ENCODE peak calls at places on chromosomes 6 and 20, in seven cellular contexts. S, Q, E, N, J, A and V are unnamed samples.

GRCh38 chr6:28212510-28213212 is 12.4 kb upstream of the ZSCAN9 start:
- DNase-seq in S (no peak), Q (peak), E (no peak), N (peak), J (peak), A (peak), V (peak)

GRCh38 chr6:44058617-44059358 is 68.5 kb downstream of the MRPL14 start:
- DNase-seq in S (no peak), Q (no peak), E (no peak), N (peak), J (peak), A (peak), V (peak)

GRCh38 chr6:111620168-111620567 is 14.5 kb upstream of the TRAF3IP2 start:
- DNase-seq in S (no peak), Q (no peak), E (no peak), N (no peak), J (no peak), A (no peak), V (no peak)

GRCh38 chr6:32413427-32414047 is 6.6 kb upstream of the BTNL2 start:
- DNase-seq in S (peak), Q (peak), E (peak), N (peak), J (peak), A (peak), V (peak)

GRCh38 chr6:145761584-145761983 is 26.3 kb upstream of the EPM2A start:
- DNase-seq in S (no peak), Q (peak), E (no peak), N (no peak), J (no peak), A (peak), V (no peak)

GRCh38 chr6:51410453-51410852 is 591.8 kb downstream of the TFAP2B start:
- DNase-seq in S (no peak), Q (no peak), E (no peak), N (no peak), J (no peak), A (no peak), V (no peak)

GRCh38 chr20:31260326-31260932 is 3.0 kb downstream of the DEFB115 start:
- DNase-seq in S (no peak), Q (peak), E (no peak), N (no peak), J (no peak), A (no peak), V (no peak)

GRCh38 chr6:139881728-139882211 is 507.3 kb upstream of the CITED2 start:
- DNase-seq in S (no peak), Q (peak), E (peak), N (peak), J (peak), A (peak), V (peak)

GRCh38 chr6:142355481-142356174 is 53.8 kb downstream of the ADGRG6 start:
- DNase-seq in S (no peak), Q (no peak), E (no peak), N (no peak), J (peak), A (no peak), V (no peak)

GRCh38 chr6:19557191-19557590 is 280.0 kb upstream of the ID4 start:
- DNase-seq in S (no peak), Q (no peak), E (no peak), N (no peak), J (no peak), A (no peak), V (no peak)

GRCh38 chr20:5041433-5041832 is 40.1 kb upstream of the SLC23A2 start:
- DNase-seq in S (no peak), Q (no peak), E (no peak), N (no peak), J (no peak), A (no peak), V (no peak)

GRCh38 chr6:142856857-142857608 is 87.9 kb downstream of the HIVEP2 start:
- DNase-seq in S (no peak), Q (peak), E (no peak), N (no peak), J (peak), A (no peak), V (no peak)

GRCh38 chr6:166314454-166314853 is 6.3 kb upstream of the PRR18 start:
- DNase-seq in S (no peak), Q (no peak), E (no peak), N (no peak), J (no peak), A (no peak), V (no peak)

GRCh38 chr6:81751388-81752083 is 945 bp downstream of the TENT5A start:
- DNase-seq in S (no peak), Q (no peak), E (peak), N (peak), J (peak), A (peak), V (peak)

GRCh38 chr6:126181173-126181741 is 158.7 kb upstream of the CENPW start:
- DNase-seq in S (no peak), Q (no peak), E (no peak), N (no peak), J (no peak), A (no peak), V (no peak)

GRCh38 chr20:25064561-25064960 is 6.6 kb upstream of the ACSS1 start:
- DNase-seq in S (no peak), Q (no peak), E (no peak), N (no peak), J (no peak), A (no peak), V (no peak)

GRCh38 chr6:152897807-152898399 is 84.9 kb downstream of the FBXO5 start:
- DNase-seq in S (peak), Q (peak), E (peak), N (peak), J (peak), A (peak), V (peak)

GRCh38 chr6:41040101-41040910 is 1.3 kb upstream of the UNC5CL start:
- DNase-seq in S (no peak), Q (no peak), E (no peak), N (no peak), J (peak), A (peak), V (no peak)

GRCh38 chr6:166473886-166474596 is 91.3 kb upstream of the MPC1 start:
- DNase-seq in S (no peak), Q (no peak), E (no peak), N (no peak), J (no peak), A (no peak), V (no peak)

GRCh38 chr20:37319120-37319717 is 26.7 kb upstream of the SRC start:
- DNase-seq in S (no peak), Q (no peak), E (no peak), N (peak), J (no peak), A (no peak), V (no peak)

GRCh38 chr6:149863596-149863845 is 638 bp downstream of the LRP11 start:
- DNase-seq in S (no peak), Q (no peak), E (no peak), N (no peak), J (no peak), A (no peak), V (no peak)

GRCh38 chr6:129923520-129923919 is 62.4 kb upstream of the TMEM244 start:
- DNase-seq in S (no peak), Q (no peak), E (no peak), N (peak), J (no peak), A (no peak), V (peak)

GRCh38 chr6:41707565-41708200 is 27.7 kb downstream of the TFEB start:
- DNase-seq in S (no peak), Q (peak), E (peak), N (no peak), J (peak), A (peak), V (no peak)

GRCh38 chr6:33206864-33207568 is 1.3 kb upstream of the RING1 start:
- DNase-seq in S (no peak), Q (no peak), E (no peak), N (peak), J (no peak), A (peak), V (no peak)

GRCh38 chr6:105038259-105038658 is 81.4 kb downstream of the LIN28B start:
- DNase-seq in S (no peak), Q (no peak), E (no peak), N (no peak), J (no peak), A (no peak), V (peak)